ENCODE peak calls at places on chromosomes 16 and 17, in four cellular contexts. A, D, B and K are unnamed samples.

GRCh38 chr16:5461574-5461973 is 364.0 kb upstream of the EEF2KMT start:
- DNase-seq in A (no peak), D (peak), B (no peak), K (no peak)

GRCh38 chr16:54422569-54422978 is 136.0 kb upstream of the IRX3 start:
- DNase-seq in A (no peak), D (no peak), B (no peak), K (no peak)

GRCh38 chr16:86033016-86033474 is 134.1 kb downstream of the IRF8 start:
- DNase-seq in A (no peak), D (no peak), B (no peak), K (no peak)

GRCh38 chr17:75872434-75873351 is 5.7 kb downstream of the TRIM47 start:
- DNase-seq in A (peak), D (peak), B (peak), K (no peak)

GRCh38 chr16:64910351-64910750 is 211.5 kb downstream of the CDH11 start:
- DNase-seq in A (no peak), D (no peak), B (peak), K (peak)

GRCh38 chr16:2333772-2334379 is 6.7 kb downstream of the ABCA3 start:
- DNase-seq in A (no peak), D (no peak), B (peak), K (no peak)

GRCh38 chr17:40129498-40129897 is 7.7 kb downstream of the MSL1 start:
- DNase-seq in A (no peak), D (no peak), B (no peak), K (no peak)

GRCh38 chr17:66227212-66228045 is 1.8 kb downstream of the APOH start:
- DNase-seq in A (no peak), D (no peak), B (no peak), K (no peak)

GRCh38 chr16:11312718-11313492 is 31.8 kb upstream of the PRM1 start:
- DNase-seq in A (no peak), D (no peak), B (peak), K (no peak)

GRCh38 chr17:35913611-35914010 is 17.0 kb downstream of the RDM1 start:
- DNase-seq in A (no peak), D (no peak), B (no peak), K (no peak)

GRCh38 chr17:47744168-47745036 is 11.4 kb downstream of the TBX21 start:
- DNase-seq in A (no peak), D (no peak), B (no peak), K (no peak)

GRCh38 chr16:30649725-30650368 is 913 bp upstream of the PRR14 start:
- DNase-seq in A (peak), D (no peak), B (no peak), K (no peak)

GRCh38 chr17:4142107-4142900 is 526 bp downstream of the ZZEF1 start:
- DNase-seq in A (no peak), D (no peak), B (peak), K (no peak)

GRCh38 chr17:78812849-78813248 is 27.8 kb downstream of the USP36 start:
- DNase-seq in A (peak), D (no peak), B (no peak), K (no peak)
- H3K27ac ChIP-seq in A (peak), D (no peak), B (no peak), K (no peak)

DNA sequence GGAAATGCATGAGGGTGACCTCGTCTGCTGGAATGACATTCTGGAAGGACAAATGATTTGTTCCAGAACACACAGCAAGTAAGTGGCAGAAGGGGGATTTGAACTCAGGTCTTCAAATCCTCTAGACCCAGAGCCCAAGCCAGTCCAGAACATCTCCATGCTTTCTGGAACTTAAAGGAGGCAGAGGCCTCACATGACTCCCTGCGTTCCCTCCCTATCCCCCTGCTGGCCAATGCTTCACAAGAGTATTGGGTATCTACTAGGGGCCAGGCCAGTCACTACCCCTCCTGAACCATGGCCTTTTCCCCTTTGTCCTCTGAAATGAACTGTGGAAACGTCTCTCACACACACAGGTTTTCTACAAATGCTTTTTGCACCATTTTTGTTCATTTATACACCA is 7.6 kb upstream of the BEAN1 start:
- DNase-seq in A (no peak), D (no peak), B (no peak), K (no peak)
- TF ChIP-seq CTCF in A (no peak), D (peak), B (no peak), K (peak)

GRCh38 chr17:32558328-32558955 is 71.6 kb downstream of the CDK5R1 start:
- DNase-seq in A (no peak), D (no peak), B (no peak), K (no peak)
- H3K4me3 ChIP-seq in A (no peak), D (no peak), B (no peak), K (no peak)

GRCh38 chr17:82429824-82430223 is 11.4 kb upstream of the OGFOD3 start:
- DNase-seq in A (no peak), D (no peak), B (no peak), K (no peak)

GRCh38 chr17:82419471-82419995 is 1.1 kb upstream of the OGFOD3 start:
- DNase-seq in A (no peak), D (no peak), B (no peak), K (no peak)

GRCh38 chr17:82424863-82425159 is 6.4 kb upstream of the OGFOD3 start:
- DNase-seq in A (no peak), D (no peak), B (no peak), K (no peak)

GRCh38 chr17:82428546-82428945 is 10.2 kb upstream of the OGFOD3 start:
- DNase-seq in A (no peak), D (no peak), B (no peak), K (no peak)

GRCh38 chr17:82424001-82424862 is 5.8 kb upstream of the OGFOD3 start:
- DNase-seq in A (peak), D (peak), B (peak), K (no peak)
- H3K27ac ChIP-seq in A (peak), D (no peak), B (no peak), K (no peak)

DNA sequence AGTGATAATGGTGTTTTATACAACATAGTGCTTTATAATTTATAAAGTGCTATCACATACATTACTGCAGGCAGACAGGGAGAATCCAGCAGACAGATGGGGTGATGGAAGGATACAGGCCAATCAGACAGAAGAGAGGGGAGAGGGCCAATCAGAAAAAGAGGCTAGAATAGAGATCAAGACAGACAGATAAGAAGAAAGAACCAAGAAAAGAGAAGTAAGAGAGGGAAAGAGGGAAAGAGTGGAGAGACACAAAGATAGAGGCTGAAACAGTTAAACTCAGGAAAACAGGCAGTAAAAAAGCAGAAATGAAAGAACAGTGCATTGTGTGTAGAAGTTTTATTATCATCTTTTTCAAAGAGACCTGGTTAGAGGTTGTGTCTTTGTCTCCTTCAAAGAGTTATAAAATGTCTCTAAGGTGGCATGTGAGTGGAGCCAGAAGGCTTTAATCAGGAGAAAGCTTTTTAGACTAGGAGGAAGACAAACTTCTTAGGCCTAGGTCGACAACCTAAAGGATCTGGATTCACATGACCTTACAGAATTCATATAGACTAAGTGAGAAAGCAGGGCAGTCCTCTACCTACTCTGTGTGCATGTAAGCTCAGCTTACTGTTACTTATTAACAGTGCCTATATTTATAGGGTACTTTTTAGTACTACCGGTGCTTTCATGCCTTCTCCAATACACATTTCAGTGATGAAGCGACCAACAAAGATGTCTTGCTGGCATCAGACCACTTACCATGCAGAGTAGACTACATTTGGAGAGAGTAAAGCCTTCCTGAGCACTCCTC is 8.3 kb upstream of the CHD3 start:
- DNase-seq in A (no peak), D (no peak), B (no peak), K (no peak)
- TF ChIP-seq CTCF in A (no peak), D (no peak), B (no peak), K (no peak)

DNA sequence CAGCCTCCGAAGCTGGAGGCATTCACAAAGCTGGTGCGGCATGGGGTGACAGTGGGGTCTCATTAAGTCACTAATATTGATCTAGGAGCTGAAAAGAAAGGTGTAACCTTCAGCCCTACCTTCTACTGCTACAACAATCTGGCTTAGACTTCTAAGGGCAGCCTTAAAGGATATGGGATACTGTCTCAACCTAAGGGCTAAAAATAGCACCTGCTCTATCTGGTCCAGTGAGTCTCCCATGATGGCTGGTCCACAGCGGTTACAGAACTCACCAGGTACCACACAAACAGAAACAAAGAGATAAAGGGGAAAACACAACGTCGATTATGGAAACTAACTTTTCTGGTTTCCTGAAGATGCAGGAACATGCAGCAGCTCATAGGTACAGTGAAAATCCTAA is 115.8 kb downstream of the SMG6 start:
- DNase-seq in A (no peak), D (no peak), B (no peak), K (no peak)
- H3K4me3 ChIP-seq in A (no peak), D (no peak), B (no peak), K (no peak)

GRCh38 chr16:87829988-87830672 is 39.2 kb downstream of the SLC7A5 start:
- DNase-seq in A (no peak), D (no peak), B (peak), K (no peak)

GRCh38 chr16:87830673-87831420 is 38.5 kb downstream of the SLC7A5 start:
- DNase-seq in A (no peak), D (no peak), B (peak), K (no peak)

GRCh38 chr16:87826798-87827587 is 42.3 kb downstream of the SLC7A5 start:
- DNase-seq in A (no peak), D (no peak), B (peak), K (no peak)

GRCh38 chr16:87829123-87829980 is 40.0 kb downstream of the SLC7A5 start:
- DNase-seq in A (no peak), D (no peak), B (peak), K (no peak)

GRCh38 chr16:87828071-87828971 is 41.0 kb downstream of the SLC7A5 start:
- DNase-seq in A (no peak), D (no peak), B (peak), K (no peak)
- H3K27ac ChIP-seq in A (no peak), D (no peak), B (peak), K (no peak)

GRCh38 chr17:82836823-82837357 is 2.9 kb downstream of the ZNF750 start:
- DNase-seq in A (peak), D (no peak), B (no peak), K (no peak)
- TF ChIP-seq CTCF in A (no peak), D (peak), B (no peak), K (peak)

DNA sequence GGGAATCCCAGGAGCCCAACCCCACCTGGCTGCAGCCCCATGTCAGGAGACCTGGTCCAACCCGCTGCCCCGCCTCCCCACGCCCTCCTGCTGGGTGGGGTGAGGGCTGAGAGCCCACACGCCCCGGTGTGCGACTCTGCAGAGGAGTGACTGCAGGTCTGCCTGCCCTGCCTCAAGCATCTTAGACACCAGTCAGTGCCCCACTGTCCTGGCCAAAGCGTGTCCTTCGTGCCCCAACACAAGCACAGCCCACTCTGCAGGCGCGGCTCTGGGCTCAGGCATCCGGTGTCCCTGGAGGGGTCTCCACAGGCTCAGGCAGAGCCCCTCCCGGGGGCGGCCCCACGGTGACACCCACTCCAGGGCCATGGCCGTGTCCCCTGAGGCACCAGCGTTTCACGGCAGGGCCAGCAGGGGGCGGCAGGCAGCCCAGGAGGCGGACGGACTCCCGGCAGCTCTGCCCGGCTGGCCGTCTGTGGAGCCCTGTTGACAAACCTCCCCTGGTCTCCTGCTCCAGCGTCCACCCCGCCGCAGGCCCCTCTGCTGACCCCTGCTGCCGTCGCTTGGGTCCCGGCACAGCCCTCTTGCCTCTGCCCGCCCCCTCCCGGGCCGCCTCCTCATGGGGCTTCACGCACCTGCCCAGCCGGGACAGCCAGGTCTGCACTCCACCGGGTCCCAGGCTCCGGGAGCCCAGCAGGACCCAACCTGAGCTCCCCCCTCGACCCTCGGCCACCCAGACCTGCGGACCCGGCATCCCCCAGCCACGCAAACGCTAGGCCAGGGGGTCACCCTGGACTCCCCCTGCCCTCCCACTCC is 8.6 kb upstream of the UBE2I start:
- DNase-seq in A (no peak), D (peak), B (peak), K (no peak)
- H3K4me3 ChIP-seq in A (no peak), D (peak), B (peak), K (no peak)